ENCODE peak calls at places on chromosomes 16 and 17, in five cellular contexts. One of them, this sample, is unnamed.
A peak's percentile ranks its signal among the peaks of the same experiment; 100 is the strongest.

GRCh38 chr16:3553138-3553923 is 23.9 kb downstream of the NLRC3 start:
- DNase-seq in left ventricle myocardium inferior: no peak
- DNase-seq in AG20443: no peak
- DNase-seq in mucosa of descending colon: no peak
- DNase-seq in Jurkat, Clone E6-1: no peak
- DNase-seq in this sample: no peak

GRCh38 chr17:35748323-35748960 is 4.6 kb downstream of the GAS2L2 start:
- DNase-seq in mucosa of descending colon: no peak
- DNase-seq in AG20443: no peak
- DNase-seq in Jurkat, Clone E6-1: no peak
- DNase-seq in left ventricle myocardium inferior: no peak
- DNase-seq in this sample: no peak

GRCh38 chr17:81329279-81329926 is 34.3 kb upstream of the SLC38A10 start:
- DNase-seq in AG20443: peak; percentile 95
- DNase-seq in left ventricle myocardium inferior: peak; percentile 85
- DNase-seq in Jurkat, Clone E6-1: no peak
- DNase-seq in mucosa of descending colon: peak; percentile 95
- DNase-seq in this sample: peak; percentile 82

GRCh38 chr17:35147313-35147982 is at the start of gene UNC45B:
- DNase-seq in mucosa of descending colon: no peak
- DNase-seq in left ventricle myocardium inferior: peak; percentile 69
- DNase-seq in Jurkat, Clone E6-1: no peak
- DNase-seq in AG20443: no peak
- DNase-seq in this sample: no peak

GRCh38 chr16:60681014-60681413 is 1355.2 kb downstream of the CDH8 start:
- DNase-seq in mucosa of descending colon: no peak
- DNase-seq in AG20443: no peak
- DNase-seq in Jurkat, Clone E6-1: no peak
- DNase-seq in left ventricle myocardium inferior: no peak
- DNase-seq in this sample: no peak

GRCh38 chr16:72903176-72903575 is 144.8 kb downstream of the ZFHX3 start:
- DNase-seq in left ventricle myocardium inferior: no peak
- DNase-seq in AG20443: no peak
- DNase-seq in Jurkat, Clone E6-1: no peak
- DNase-seq in mucosa of descending colon: no peak
- DNase-seq in this sample: no peak

GRCh38 chr17:7383742-7384488 is 3.0 kb downstream of the TNK1 start:
- DNase-seq in mucosa of descending colon: peak; percentile 76
- DNase-seq in AG20443: peak; percentile 73
- DNase-seq in Jurkat, Clone E6-1: peak; percentile 54
- DNase-seq in left ventricle myocardium inferior: peak; percentile 32
- DNase-seq in this sample: no peak

GRCh38 chr17:57645950-57646686 is 99.0 kb downstream of the CCDC182 start:
- DNase-seq in Jurkat, Clone E6-1: no peak
- DNase-seq in left ventricle myocardium inferior: no peak
- DNase-seq in AG20443: no peak
- DNase-seq in mucosa of descending colon: no peak
- DNase-seq in this sample: no peak

GRCh38 chr17:82108038-82108998 is 10.3 kb upstream of the FASN start:
- DNase-seq in left ventricle myocardium inferior: peak; percentile 12
- DNase-seq in Jurkat, Clone E6-1: no peak
- DNase-seq in mucosa of descending colon: no peak
- DNase-seq in AG20443: no peak
- DNase-seq in this sample: no peak

GRCh38 chr17:67212716-67213417 is 32.1 kb downstream of the HELZ start:
- DNase-seq in AG20443: peak; percentile 25
- DNase-seq in Jurkat, Clone E6-1: no peak
- DNase-seq in mucosa of descending colon: no peak
- DNase-seq in left ventricle myocardium inferior: no peak
- DNase-seq in this sample: peak; percentile 77

This sample was measured in HCEC 1CT.